ENCODE peak calls at places on chromosomes 11 and 22, in nine cellular contexts. B, M, C, U, R, H, E, F and X are unnamed samples.

GRCh38 chr11:67503119-67504022 is 1.8 kb downstream of the PITPNM1 start:
- DNase-seq in B (no peak), M (no peak), C (no peak), U (no peak), R (no peak), H (no peak), E (no peak), F (no peak), X (peak)

GRCh38 chr22:36386351-36386899 is 1.3 kb downstream of the MYH9 start:
- DNase-seq in B (no peak), M (peak), C (no peak), U (no peak), R (peak), H (peak), E (no peak), F (no peak), X (peak)

GRCh38 chr11:102802341-102802740 is 4.4 kb upstream of the MMP1 start:
- DNase-seq in B (no peak), M (no peak), C (no peak), U (no peak), R (no peak), H (no peak), E (peak), F (peak), X (no peak)

GRCh38 chr11:3796346-3796745 is 1.0 kb downstream of the NUP98 start:
- DNase-seq in B (no peak), M (no peak), C (no peak), U (no peak), R (no peak), H (no peak), E (no peak), F (no peak), X (no peak)

GRCh38 chr11:83156996-83157754 is at the start of gene PCF11:
- DNase-seq in B (no peak), M (no peak), C (no peak), U (peak), R (peak), H (peak), E (no peak), F (no peak), X (no peak)

GRCh38 chr11:11856638-11857037 is 14.9 kb downstream of the USP47 start:
- DNase-seq in B (no peak), M (no peak), C (no peak), U (no peak), R (no peak), H (no peak), E (peak), F (no peak), X (no peak)

GRCh38 chr11:78268516-78269410 is 80.0 kb downstream of the USP35 start:
- DNase-seq in B (no peak), M (peak), C (no peak), U (no peak), R (no peak), H (no peak), E (peak), F (no peak), X (no peak)

GRCh38 chr11:129814244-129814992 is 1.2 kb upstream of the TMEM45B start:
- DNase-seq in B (no peak), M (no peak), C (no peak), U (no peak), R (no peak), H (no peak), E (no peak), F (no peak), X (no peak)

GRCh38 chr22:47497666-47498065 is 735.2 kb downstream of the TBC1D22A start:
- DNase-seq in B (no peak), M (no peak), C (no peak), U (no peak), R (no peak), H (no peak), E (no peak), F (no peak), X (no peak)

GRCh38 chr11:131823772-131824171 is 453.4 kb downstream of the NTM start:
- DNase-seq in B (no peak), M (no peak), C (no peak), U (no peak), R (no peak), H (no peak), E (no peak), F (no peak), X (no peak)

GRCh38 chr11:131668867-131669780 is 298.7 kb downstream of the NTM start:
- DNase-seq in B (peak), M (peak), C (peak), U (peak), R (peak), H (peak), E (no peak), F (no peak), X (no peak)

GRCh38 chr11:111541209-111542061 is 915 bp downstream of the LAYN start:
- DNase-seq in B (peak), M (peak), C (no peak), U (peak), R (no peak), H (peak), E (peak), F (peak), X (no peak)

GRCh38 chr22:46809153-46809885 is 46.9 kb downstream of the TBC1D22A start:
- DNase-seq in B (no peak), M (no peak), C (peak), U (no peak), R (no peak), H (no peak), E (no peak), F (no peak), X (no peak)

GRCh38 chr22:36737776-36738175 is 34.2 kb upstream of the CACNG2 start:
- DNase-seq in B (no peak), M (peak), C (peak), U (no peak), R (peak), H (peak), E (no peak), F (no peak), X (peak)

GRCh38 chr22:41286639-41287091 is 678 bp upstream of the RANGAP1 start:
- DNase-seq in B (no peak), M (no peak), C (no peak), U (no peak), R (no peak), H (no peak), E (no peak), F (no peak), X (peak)

GRCh38 chr11:60869451-60869825 is 2.1 kb downstream of the ZP1 start:
- DNase-seq in B (no peak), M (no peak), C (peak), U (no peak), R (no peak), H (no peak), E (no peak), F (no peak), X (no peak)

GRCh38 chr22:24011735-24012068 is 598 bp downstream of the CABIN1 start:
- DNase-seq in B (no peak), M (no peak), C (no peak), U (no peak), R (no peak), H (no peak), E (peak), F (no peak), X (no peak)

GRCh38 chr11:20388096-20389055 is 860 bp downstream of the PRMT3 start:
- DNase-seq in B (no peak), M (no peak), C (no peak), U (no peak), R (no peak), H (no peak), E (peak), F (no peak), X (no peak)

GRCh38 chr22:22463855-22464540 is 44.5 kb downstream of the ZNF280B start:
- DNase-seq in B (peak), M (no peak), C (peak), U (peak), R (peak), H (peak), E (peak), F (peak), X (no peak)

GRCh38 chr11:66142370-66143263 is 72.5 kb downstream of the PACS1 start:
- DNase-seq in B (no peak), M (no peak), C (no peak), U (no peak), R (no peak), H (peak), E (peak), F (no peak), X (no peak)

GRCh38 chr11:62806611-62807121 is 1.4 kb upstream of the NXF1 start:
- DNase-seq in B (no peak), M (peak), C (no peak), U (no peak), R (no peak), H (no peak), E (peak), F (no peak), X (peak)

GRCh38 chr11:11977206-11977938 is 31.1 kb downstream of the DKK3 start:
- DNase-seq in B (no peak), M (peak), C (peak), U (no peak), R (peak), H (peak), E (peak), F (peak), X (peak)

GRCh38 chr11:78101073-78101472 is 21.4 kb upstream of the NDUFC2 start:
- DNase-seq in B (no peak), M (no peak), C (no peak), U (no peak), R (no peak), H (no peak), E (peak), F (no peak), X (no peak)

GRCh38 chr22:20199906-20200305 is 49.1 kb upstream of the CCDC188 start:
- DNase-seq in B (no peak), M (no peak), C (no peak), U (no peak), R (no peak), H (no peak), E (no peak), F (no peak), X (no peak)

DNA sequence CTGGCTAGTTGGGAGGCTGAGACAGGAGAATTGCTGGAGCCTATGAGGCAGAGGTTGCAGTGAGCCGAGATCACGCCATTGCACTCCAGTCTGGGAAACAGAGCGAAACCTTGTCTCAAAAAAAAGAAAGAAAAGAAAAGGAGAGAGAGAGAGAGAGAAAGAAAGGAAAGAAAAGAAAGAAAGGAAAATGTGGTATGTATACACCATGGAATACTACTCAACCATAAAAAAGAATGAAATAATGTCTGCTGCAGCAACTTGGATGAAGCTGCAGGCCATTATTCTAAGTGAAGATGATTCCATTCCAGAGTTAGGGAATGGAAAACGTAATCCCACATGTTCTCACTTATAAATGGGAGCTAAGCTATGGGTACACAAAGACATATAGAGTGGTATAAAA is 30.8 kb downstream of the TTC28 start:
- DNase-seq in B (no peak), M (no peak), C (no peak), U (no peak), R (no peak), H (no peak), E (no peak), F (no peak), X (no peak)
- TF ChIP-seq CTCF in B (no peak), M (no peak), C (no peak), U (no peak), R (no peak), H (no peak), E (no peak), F (no peak), X (no peak)

GRCh38 chr22:35367331-35367886 is 13.5 kb upstream of the HMOX1 start:
- DNase-seq in B (no peak), M (no peak), C (no peak), U (no peak), R (peak), H (no peak), E (no peak), F (no peak), X (peak)
- TF ChIP-seq CTCF in B (no peak), M (no peak), C (no peak), U (no peak), R (no peak), H (no peak), E (no peak), F (no peak), X (no peak)

DNA sequence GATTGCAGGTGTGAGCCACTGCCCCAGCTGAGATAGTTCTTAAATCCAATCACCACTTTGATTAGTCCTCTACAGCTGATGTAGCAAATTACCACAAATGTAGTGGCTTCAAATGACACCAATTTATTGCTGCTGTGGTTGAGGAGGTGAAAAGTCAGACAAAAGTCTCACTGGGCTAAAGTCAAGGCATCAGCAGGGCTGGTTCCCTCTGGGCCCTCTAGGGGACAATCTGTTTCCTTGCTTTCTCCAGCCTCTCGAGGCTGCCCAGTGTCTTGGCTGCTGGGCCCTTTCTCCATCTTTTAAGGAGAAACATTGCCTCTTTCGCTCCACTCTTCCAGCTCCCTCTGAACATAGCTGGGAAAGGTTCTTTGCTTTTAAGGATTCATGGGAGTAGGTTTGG is 50.5 kb upstream of the SHANK2 start:
- DNase-seq in B (no peak), M (no peak), C (peak), U (no peak), R (no peak), H (no peak), E (no peak), F (no peak), X (no peak)
- TF ChIP-seq CTCF in B (no peak), M (no peak), C (no peak), U (no peak), R (no peak), H (peak), E (no peak), F (no peak), X (no peak)

GRCh38 chr11:14905104-14906033 is 13.3 kb upstream of the CYP2R1 start:
- DNase-seq in B (peak), M (peak), C (peak), U (peak), R (peak), H (no peak), E (peak), F (no peak), X (peak)
- TF ChIP-seq CTCF in B (peak), M (no peak), C (no peak), U (peak), R (peak), H (no peak), E (no peak), F (peak), X (peak)

DNA sequence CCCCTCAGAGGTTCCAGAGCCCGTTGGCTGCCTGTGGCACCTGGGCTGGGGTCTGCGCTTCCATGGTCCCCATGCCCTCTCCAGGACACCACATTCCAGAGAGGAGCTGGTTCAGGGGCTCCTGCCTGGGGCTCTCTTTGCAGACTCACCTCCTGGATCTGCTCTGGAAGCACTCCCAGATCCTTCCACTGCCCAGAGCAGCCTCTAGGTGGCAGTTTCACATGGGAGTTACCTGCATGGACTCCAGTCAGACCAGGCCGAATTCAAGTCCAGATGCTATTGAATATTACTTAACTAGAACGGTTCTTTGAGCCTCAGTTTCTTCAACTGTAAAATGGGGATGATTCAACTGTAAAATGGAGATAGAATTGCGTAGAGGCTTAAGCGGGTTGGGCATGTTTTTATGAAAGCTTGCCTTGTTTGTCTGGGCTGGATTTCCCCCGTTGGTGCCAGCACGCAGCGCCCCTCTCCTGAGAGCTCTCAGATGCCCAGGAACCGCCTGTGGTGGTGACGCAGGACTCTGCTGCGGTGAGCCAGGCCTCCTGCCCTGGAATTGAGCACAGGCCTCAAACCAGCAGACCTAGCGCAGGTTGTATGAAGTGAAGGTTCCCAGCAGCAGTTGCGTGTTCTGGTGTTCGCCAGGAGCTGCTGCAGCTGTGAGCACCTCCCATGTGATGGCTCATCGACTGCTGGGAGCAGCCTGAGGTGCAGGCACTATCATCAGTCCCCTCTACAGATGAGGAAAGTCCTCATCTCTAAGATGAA is 44.2 kb downstream of the LMO1 start:
- DNase-seq in B (peak), M (no peak), C (peak), U (peak), R (peak), H (peak), E (peak), F (peak), X (no peak)
- TF ChIP-seq CTCF in B (peak), M (peak), C (peak), U (peak), R (peak), H (peak), E (peak), F (peak), X (peak)